ENCODE peak calls at places on chromosomes 2 and 18, in six cellular contexts. F is HFFc6; K is colonic mucosa; O is T-cell; I is Ammon's horn; H is stimulated activated CD8-positive, alpha-beta memory T cell treated with anti-CD3 and anti-CD28 coated beads, Interleukin-15, amount 100 ng/mL, for 24 hours. N is an unnamed sample.
A peak's percentile ranks its signal among the peaks of the same experiment; 100 is the strongest.

GRCh38 chr2:38076250-38076709 is 329 bp upstream of the CYP1B1 start:
- DNase-seq in F (peak; percentile 25), K (peak; percentile 67), O (no peak), I (peak; percentile 62), H (no peak), N (peak; percentile 74)

GRCh38 chr2:186159101-186159500 is 327.0 kb upstream of the ZC3H15 start:
- DNase-seq in F (no peak), K (no peak), O (no peak), I (no peak), H (no peak), N (no peak)

GRCh38 chr18:45562567-45563479 is 52.5 kb upstream of the SLC14A2 start:
- DNase-seq in F (no peak), K (peak; percentile 31), O (no peak), I (no peak), H (no peak), N (no peak)

GRCh38 chr18:39149211-39149806 is 1583.7 kb upstream of the CELF4 start:
- DNase-seq in F (no peak), K (no peak), O (no peak), I (no peak), H (no peak), N (no peak)

GRCh38 chr2:238658820-238659219 is 189.1 kb upstream of the TWIST2 start:
- DNase-seq in F (no peak), K (no peak), O (no peak), I (no peak), H (no peak), N (no peak)

GRCh38 chr2:189221811-189222210 is 42.2 kb upstream of the COL5A2 start:
- DNase-seq in F (peak; percentile 32), K (no peak), O (no peak), I (no peak), H (no peak), N (no peak)

GRCh38 chr2:27832396-27832795 is 57.8 kb downstream of the RBKS start:
- DNase-seq in F (peak; percentile 45), K (no peak), O (no peak), I (no peak), H (no peak), N (no peak)

GRCh38 chr2:143451622-143452021 is 322.4 kb downstream of the ARHGAP15 start:
- DNase-seq in F (peak; percentile 25), K (no peak), O (no peak), I (no peak), H (no peak), N (no peak)

GRCh38 chr2:200221055-200221692 is 85.3 kb upstream of the SPATS2L start:
- DNase-seq in F (no peak), K (peak; percentile 29), O (no peak), I (no peak), H (no peak), N (no peak)

GRCh38 chr2:57376985-57377384 is 669.6 kb upstream of the VRK2 start:
- DNase-seq in F (no peak), K (no peak), O (no peak), I (no peak), H (no peak), N (peak; percentile 18)

GRCh38 chr2:17638181-17638743 is 97.8 kb downstream of the VSNL1 start:
- DNase-seq in F (no peak), K (no peak), O (no peak), I (no peak), H (no peak), N (no peak)

N was measured in SW480.